ENCODE peak calls at places on chromosomes 16 and 17, in six cellular contexts. B, G, F, N, M and I are unnamed samples.
A peak's percentile ranks its signal among the peaks of the same experiment; 100 is the strongest.

GRCh38 chr16:14284930-14285541 is 213.9 kb downstream of the MRTFB start:
- DNase-seq in B (no peak), G (no peak), F (no peak), N (peak; percentile 74), M (no peak), I (peak; percentile 27)

GRCh38 chr17:40113961-40114272 is 7.9 kb upstream of the MSL1 start:
- DNase-seq in B (no peak), G (no peak), F (no peak), N (no peak), M (peak; percentile 68), I (no peak)

GRCh38 chr16:81582655-81583441 is 138.2 kb downstream of the CMIP start:
- DNase-seq in B (no peak), G (no peak), F (no peak), N (peak; percentile 49), M (no peak), I (no peak)

GRCh38 chr17:56808503-56808902 is 25.2 kb downstream of the C17orf67 start:
- DNase-seq in B (no peak), G (no peak), F (no peak), N (no peak), M (no peak), I (no peak)

GRCh38 chr17:66190738-66191606 is 961 bp downstream of the CEP112 start:
- DNase-seq in B (no peak), G (no peak), F (no peak), N (peak; percentile 39), M (peak; percentile 84), I (no peak)

GRCh38 chr16:66476328-66477027 is 49.4 kb downstream of the BEAN1 start:
- DNase-seq in B (no peak), G (peak; percentile 10), F (no peak), N (no peak), M (no peak), I (no peak)

GRCh38 chr17:46764709-46765401 is 53.6 kb downstream of the WNT3 start:
- DNase-seq in B (no peak), G (no peak), F (no peak), N (peak; percentile 45), M (peak; percentile 93), I (peak; percentile 27)

GRCh38 chr16:46976550-46976949 is 3.1 kb upstream of the DNAJA2 start:
- DNase-seq in B (no peak), G (no peak), F (no peak), N (no peak), M (no peak), I (no peak)

GRCh38 chr17:13967416-13967815 is 101.9 kb upstream of the COX10 start:
- DNase-seq in B (no peak), G (no peak), F (no peak), N (no peak), M (no peak), I (no peak)

GRCh38 chr16:85845276-85845675 is 45.8 kb downstream of the COX4I1 start:
- DNase-seq in B (no peak), G (no peak), F (no peak), N (peak; percentile 26), M (no peak), I (no peak)

GRCh38 chr16:48194828-48195566 is 39.2 kb upstream of the ABCC12 start:
- DNase-seq in B (no peak), G (no peak), F (no peak), N (no peak), M (peak; percentile 35), I (peak; percentile 7)

GRCh38 chr17:81121841-81122733 is 43.2 kb upstream of the PVALEF start:
- DNase-seq in B (no peak), G (no peak), F (no peak), N (no peak), M (no peak), I (no peak)
- H3K27me3 ChIP-seq in B (no peaks in the 10 kb centered on the region), G (no peaks in the 10 kb centered on the region), F (no peaks in the 10 kb centered on the region), N (no peaks in the 10 kb centered on the region), M (no peaks in the 10 kb centered on the region), I (peaks cover 22% of the 10 kb centered on the region)

GRCh38 chr16:30027588-30028437 is 3.3 kb downstream of the TLCD3B start:
- DNase-seq in B (no peak), G (no peak), F (no peak), N (no peak), M (no peak), I (no peak)
- H3K27me3 ChIP-seq in B (peaks cover 22% of the 10 kb centered on the region), G (peaks cover 28% of the 10 kb centered on the region), F (peaks cover 13% of the 10 kb centered on the region), N (no peaks in the 10 kb centered on the region), M (peaks cover 41% of the 10 kb centered on the region), I (peaks cover 77% of the 10 kb centered on the region)

GRCh38 chr17:68195667-68196393 is 52.0 kb upstream of the AMZ2 start:
- DNase-seq in B (no peak), G (no peak), F (no peak), N (no peak), M (no peak), I (no peak)
- H3K27me3 ChIP-seq in B (peaks cover 2% of the 10 kb centered on the region), G (no peaks in the 10 kb centered on the region), F (peaks cover 6% of the 10 kb centered on the region), N (no peaks in the 10 kb centered on the region), M (peaks cover 44% of the 10 kb centered on the region), I (peaks cover 59% of the 10 kb centered on the region)

DNA sequence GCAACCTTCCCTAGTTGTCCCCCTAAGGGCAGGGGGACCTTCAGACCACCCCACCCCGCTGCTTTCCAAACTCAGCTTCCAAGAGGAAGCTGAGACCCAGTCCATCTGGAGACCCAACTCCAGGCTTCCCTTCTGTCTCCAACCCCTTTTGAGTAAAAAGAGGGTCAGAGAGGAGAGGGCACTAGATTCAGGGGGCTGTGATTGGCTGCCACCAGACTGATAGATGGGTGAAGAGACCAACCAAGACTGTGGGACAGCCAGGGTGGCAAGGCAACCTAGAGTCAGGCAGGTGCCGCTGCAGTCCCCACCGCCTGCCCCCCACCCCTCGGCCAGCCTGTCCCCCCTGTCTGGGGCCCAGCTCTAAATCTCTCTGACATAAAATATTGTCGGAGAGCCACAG is 92.5 kb downstream of the SDK2 start:
- DNase-seq in B (no peak), G (no peak), F (no peak), N (no peak), M (no peak), I (no peak)
- H3K27me3 ChIP-seq in B (no peaks in the 10 kb centered on the region), G (no peaks in the 10 kb centered on the region), F (no peaks in the 10 kb centered on the region), N (no peaks in the 10 kb centered on the region), M (no peaks in the 10 kb centered on the region), I (no peaks in the 10 kb centered on the region)

DNA sequence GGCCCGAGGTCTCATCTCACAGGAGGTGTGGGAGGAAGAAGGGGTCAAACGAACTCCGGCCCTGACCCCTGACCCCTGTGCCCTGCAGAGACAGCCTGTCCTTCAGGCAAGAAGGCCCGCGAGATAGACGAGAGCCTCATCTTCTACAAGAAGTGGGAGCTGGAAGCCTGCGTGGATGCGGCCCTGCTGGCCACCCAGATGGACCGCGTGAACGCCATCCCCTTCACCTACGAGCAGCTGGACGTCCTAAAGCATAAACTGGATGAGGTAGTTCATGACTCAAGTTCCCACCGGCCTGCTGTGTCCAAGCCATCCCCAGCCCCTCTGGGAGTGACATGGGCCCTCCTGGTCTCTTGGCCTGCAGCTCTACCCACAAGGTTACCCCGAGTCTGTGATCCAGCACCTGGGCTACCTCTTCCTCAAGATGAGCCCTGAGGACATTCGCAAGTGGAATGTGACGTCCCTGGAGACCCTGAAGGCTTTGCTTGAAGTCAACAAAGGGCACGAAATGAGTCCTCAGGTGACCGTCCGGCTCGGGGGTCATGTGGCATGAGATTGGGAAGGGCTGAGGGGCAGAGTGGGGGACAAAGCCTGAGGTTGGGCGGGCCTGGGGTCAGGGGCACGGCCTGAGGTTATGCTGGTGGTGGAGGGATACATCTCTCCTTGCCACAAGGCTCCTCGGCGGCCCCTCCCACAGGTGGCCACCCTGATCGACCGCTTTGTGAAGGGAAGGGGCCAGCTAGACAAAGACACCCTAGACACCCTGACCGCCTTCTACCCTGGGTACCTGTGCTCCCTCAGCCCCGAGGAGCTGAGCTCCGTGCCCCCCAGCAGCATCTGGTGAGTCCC is 5.7 kb downstream of the MSLN start:
- DNase-seq in B (no peak), G (no peak), F (no peak), N (no peak), M (no peak), I (no peak)
- H3K27me3 ChIP-seq in B (no peaks in the 10 kb centered on the region), G (no peaks in the 10 kb centered on the region), F (no peaks in the 10 kb centered on the region), N (no peaks in the 10 kb centered on the region), M (no peaks in the 10 kb centered on the region), I (peaks cover 3% of the 10 kb centered on the region)

GRCh38 chr17:37801131-37801530 is 56.3 kb upstream of the HNF1B start:
- DNase-seq in B (no peak), G (no peak), F (no peak), N (no peak), M (no peak), I (no peak)
- H3K27me3 ChIP-seq in B (no peaks in the 10 kb centered on the region), G (no peaks in the 10 kb centered on the region), F (no peaks in the 10 kb centered on the region), N (no peaks in the 10 kb centered on the region), M (no peaks in the 10 kb centered on the region), I (no peaks in the 10 kb centered on the region)

DNA sequence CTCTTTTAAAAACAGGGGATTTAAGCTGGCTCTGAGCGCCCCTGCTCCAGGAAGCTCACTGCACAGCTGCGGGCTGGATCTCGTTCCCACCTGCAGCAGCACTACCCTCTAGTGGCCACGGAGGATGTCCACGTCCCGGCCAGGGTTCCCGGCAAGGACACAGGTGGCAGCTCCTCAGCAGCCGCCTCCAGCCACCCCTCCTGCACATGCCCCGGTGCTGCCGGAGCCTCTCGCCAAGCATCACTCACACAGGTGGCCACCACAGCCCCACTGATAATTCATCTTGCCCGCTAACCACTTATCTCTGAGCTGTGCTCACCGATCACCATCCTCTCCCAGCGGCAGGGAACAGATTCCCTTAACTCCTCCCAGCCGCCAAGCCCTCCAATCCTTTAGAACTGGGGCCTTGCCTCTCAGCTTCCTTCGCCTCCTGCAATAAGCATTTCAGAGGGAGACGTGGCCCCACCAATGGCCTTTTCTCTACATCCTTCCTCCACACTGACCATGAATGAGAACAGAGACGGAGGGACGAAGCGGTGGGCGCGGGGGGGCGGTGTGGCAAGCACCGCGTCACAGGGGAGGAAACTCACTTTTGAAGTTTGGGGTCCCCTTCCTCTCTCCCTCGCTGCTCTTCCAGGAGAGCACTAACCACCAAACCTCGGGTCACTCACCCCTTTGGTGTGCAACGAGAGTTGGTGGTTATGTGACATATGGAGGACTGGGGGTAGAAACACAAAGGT is 222.1 kb downstream of the RBFOX3 start:
- DNase-seq in B (no peak), G (no peak), F (no peak), N (peak; percentile 74), M (peak; percentile 19), I (no peak)
- H3K27me3 ChIP-seq in B (no peaks in the 10 kb centered on the region), G (peaks cover 3% of the 10 kb centered on the region), F (no peaks in the 10 kb centered on the region), N (no peaks in the 10 kb centered on the region), M (peaks cover 7% of the 10 kb centered on the region), I (peaks cover 8% of the 10 kb centered on the region)